ENCODE peak calls at places on chromosomes 7 and 10, in nine cellular contexts. J is substantia nigra; T is amniotic stem cell; X is activated T-helper 9 cell treated with anti-CD3 and anti-CD28 coated beads, Interleukin-2, amount 50 U/mL, for 16 hours; V is naive thymus-derived CD8-positive, alpha-beta T cell; B is aorta; G is T-helper 1 cell; F is cerebellum; Y is B cell. Z is an unnamed sample.

GRCh38 chr10:9189448-9189847 is 1135.0 kb downstream of the GATA3 start:
- DNase-seq in J (no peak), T (no peak), X (no peak), V (no peak), B (no peak), G (no peak), F (no peak), Y (no peak), Z (no peak)

GRCh38 chr7:130366561-130366960 is 13.7 kb upstream of the CPA1 start:
- DNase-seq in J (no peak), T (no peak), X (no peak), V (no peak), B (no peak), G (no peak), F (no peak), Y (no peak), Z (no peak)

GRCh38 chr7:44383566-44383965 is 58.2 kb upstream of the CAMK2B start:
- DNase-seq in J (no peak), T (no peak), X (no peak), V (no peak), B (peak; percentile 85), G (no peak), F (no peak), Y (no peak), Z (peak; percentile 18)

GRCh38 chr10:3805791-3806381 is 20.9 kb upstream of the KLF6 start:
- DNase-seq in J (no peak), T (peak; percentile 66), X (peak; percentile 43), V (no peak), B (no peak), G (no peak), F (no peak), Y (no peak), Z (no peak)

GRCh38 chr7:18889436-18889835 is 228.0 kb downstream of the TWIST1 start:
- DNase-seq in J (no peak), T (no peak), X (no peak), V (no peak), B (no peak), G (no peak), F (no peak), Y (no peak), Z (no peak)

GRCh38 chr7:3028071-3028766 is 15.4 kb downstream of the CARD11 start:
- DNase-seq in J (no peak), T (no peak), X (peak; percentile 33), V (no peak), B (peak; percentile 82), G (no peak), F (no peak), Y (no peak), Z (no peak)

GRCh38 chr7:112995091-112995824 is 91.4 kb downstream of the GPR85 start:
- DNase-seq in J (no peak), T (peak; percentile 69), X (no peak), V (no peak), B (no peak), G (no peak), F (no peak), Y (no peak), Z (no peak)

GRCh38 chr7:38189256-38189938 is 11.4 kb downstream of the STARD3NL start:
- DNase-seq in J (no peak), T (no peak), X (no peak), V (no peak), B (no peak), G (no peak), F (no peak), Y (no peak), Z (no peak)

GRCh38 chr10:89369142-89370105 is 8.4 kb upstream of the IFIT1B start:
- DNase-seq in J (peak; percentile 45), T (peak; percentile 31), X (no peak), V (no peak), B (no peak), G (no peak), F (no peak), Y (no peak), Z (no peak)

GRCh38 chr10:107616463-107617131 is 452.1 kb upstream of the SORCS1 start:
- DNase-seq in J (no peak), T (no peak), X (no peak), V (no peak), B (no peak), G (no peak), F (no peak), Y (no peak), Z (no peak)

GRCh38 chr10:124213471-124213870 is 120.1 kb upstream of the CHST15 start:
- DNase-seq in J (no peak), T (no peak), X (no peak), V (no peak), B (no peak), G (no peak), F (no peak), Y (no peak), Z (no peak)

GRCh38 chr10:117980216-117980615 is 66.5 kb downstream of the RAB11FIP2 start:
- DNase-seq in J (no peak), T (no peak), X (no peak), V (no peak), B (no peak), G (no peak), F (no peak), Y (no peak), Z (peak; percentile 36)

GRCh38 chr10:117152668-117153067 is 14.6 kb upstream of the VAX1 start:
- DNase-seq in J (no peak), T (no peak), X (no peak), V (no peak), B (no peak), G (no peak), F (no peak), Y (no peak), Z (no peak)

GRCh38 chr7:157551325-157552070 is 214.7 kb downstream of the DNAJB6 start:
- DNase-seq in J (no peak), T (no peak), X (no peak), V (no peak), B (no peak), G (no peak), F (no peak), Y (no peak), Z (no peak)

GRCh38 chr10:94630017-94630688 is 53.4 kb upstream of the CYP2C18 start:
- DNase-seq in J (no peak), T (no peak), X (no peak), V (no peak), B (no peak), G (no peak), F (no peak), Y (no peak), Z (peak; percentile 1)

GRCh38 chr10:22824984-22825383 is 102.9 kb upstream of the ARMC3 start:
- DNase-seq in J (no peak), T (no peak), X (no peak), V (no peak), B (no peak), G (no peak), F (no peak), Y (no peak), Z (no peak)